ENCODE peak calls at places on chromosomes 16 and 17, in five cellular contexts. J, P, Z, C and I are unnamed samples.

GRCh38 chr16:86929149-86929871 is 351.0 kb downstream of the FOXL1 start:
- DNase-seq in J (no peak), P (no peak), Z (no peak), C (no peak), I (no peak)

GRCh38 chr16:84283314-84284167 is 11.1 kb upstream of the WFDC1 start:
- DNase-seq in J (no peak), P (no peak), Z (peak; percentile 41), C (peak; percentile 13), I (no peak)

GRCh38 chr16:46555981-46556380 is 65.2 kb downstream of the SHCBP1 start:
- DNase-seq in J (no peak), P (no peak), Z (no peak), C (no peak), I (no peak)

GRCh38 chr17:49197346-49197998 is 12.9 kb downstream of the GNGT2 start:
- DNase-seq in J (no peak), P (no peak), Z (no peak), C (no peak), I (no peak)

GRCh38 chr17:39236981-39237441 is 11.3 kb upstream of the STAC2 start:
- DNase-seq in J (no peak), P (no peak), Z (no peak), C (no peak), I (no peak)

GRCh38 chr17:64128787-64129514 is 993 bp downstream of the ERN1 start:
- DNase-seq in J (peak; percentile 53), P (no peak), Z (peak; percentile 38), C (peak; percentile 69), I (no peak)

GRCh38 chr16:49749816-49750215 is 106.1 kb downstream of the ZNF423 start:
- DNase-seq in J (no peak), P (no peak), Z (no peak), C (no peak), I (no peak)

GRCh38 chr16:4580245-4580644 is 24.1 kb downstream of the C16orf96 start:
- DNase-seq in J (no peak), P (no peak), Z (no peak), C (no peak), I (no peak)

GRCh38 chr17:34386925-34387550 is 24.0 kb upstream of the CCL1 start:
- DNase-seq in J (no peak), P (no peak), Z (no peak), C (no peak), I (no peak)

GRCh38 chr17:39079836-39080235 is 71.6 kb downstream of the PLXDC1 start:
- DNase-seq in J (no peak), P (no peak), Z (no peak), C (no peak), I (no peak)

GRCh38 chr17:39709319-39709997 is 9.6 kb downstream of the ERBB2 start:
- DNase-seq in J (no peak), P (no peak), Z (no peak), C (no peak), I (no peak)

GRCh38 chr16:876041-876335 is 75.5 kb upstream of the GNG13 start:
- DNase-seq in J (no peak), P (no peak), Z (peak; percentile 6), C (no peak), I (peak; percentile 79)

GRCh38 chr17:43025766-43026537 is 921 bp downstream of the RND2 start:
- DNase-seq in J (no peak), P (no peak), Z (peak; percentile 37), C (no peak), I (no peak)
- H3K4me3 ChIP-seq in J (no peak overlapping the region), P (peak overlapping the region; percentile 62), Z (peak overlapping the region; percentile 56), C (no peak overlapping the region), I (no peak overlapping the region)

GRCh38 chr16:3028716-3029319 is 5.0 kb downstream of the THOC6 start:
- DNase-seq in J (no peak), P (no peak), Z (no peak), C (peak; percentile 23), I (no peak)

GRCh38 chr16:3029499-3030127 is 5.8 kb downstream of the THOC6 start:
- DNase-seq in J (no peak), P (no peak), Z (no peak), C (peak; percentile 24), I (peak; percentile 88)

GRCh38 chr16:3027488-3027795 is 3.6 kb downstream of the THOC6 start:
- DNase-seq in J (no peak), P (no peak), Z (no peak), C (no peak), I (no peak)

GRCh38 chr16:3026609-3027487 is 3.0 kb downstream of the THOC6 start:
- DNase-seq in J (no peak), P (no peak), Z (no peak), C (no peak), I (peak; percentile 77)

DNA sequence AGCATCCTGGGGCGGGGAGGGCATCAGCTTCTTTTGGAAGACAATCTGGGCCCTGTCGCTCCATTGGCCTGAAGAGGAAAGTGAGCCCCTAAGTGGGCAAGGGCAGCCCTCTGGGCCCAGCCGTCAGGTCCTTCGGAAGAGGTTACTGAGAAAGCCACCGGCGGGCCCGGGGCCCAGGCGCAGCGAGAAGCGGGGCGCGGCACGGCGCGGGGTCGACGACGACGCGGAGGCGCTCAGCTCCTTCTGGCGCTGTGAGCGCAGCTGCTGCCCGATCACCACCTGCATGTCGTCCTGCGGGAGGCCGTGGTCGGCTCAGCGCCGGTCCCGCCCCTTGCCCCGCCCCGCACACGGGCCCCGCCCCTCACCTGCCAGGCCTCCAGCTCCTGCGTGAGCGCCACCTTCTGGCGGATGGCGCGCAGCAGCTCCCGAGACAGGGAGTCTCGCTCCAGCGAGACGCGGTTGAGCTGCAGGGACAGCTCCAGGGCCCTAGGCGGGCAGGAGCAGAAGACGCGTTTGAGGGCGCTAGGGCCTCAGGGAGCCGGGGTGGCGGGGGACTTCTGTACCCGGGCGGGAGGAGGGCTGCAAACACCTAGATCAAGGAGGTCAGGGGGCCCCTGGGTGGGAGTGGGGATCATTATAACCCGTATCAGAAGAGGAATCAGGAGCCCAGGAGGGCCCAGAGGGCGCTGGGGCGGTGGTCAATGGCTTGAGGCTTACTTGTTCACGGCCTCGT is 4.3 kb downstream of the THOC6 start:
- DNase-seq in J (peak; percentile 94), P (no peak), Z (peak; percentile 85), C (peak; percentile 95), I (peak; percentile 90)
- TF ChIP-seq POLR2A in J (no peak), P (no peak), Z (no peak), C (peak; percentile 77), I (peak; percentile 40)

GRCh38 chr17:6640536-6641373 is at the start of the genes KIAA0753 and TXNDC17:
- DNase-seq in J (peak; percentile 93), P (peak; percentile 98), Z (peak; percentile 90), C (peak; percentile 92), I (peak; percentile 93)

GRCh38 chr17:6639014-6639650 is 1.4 kb downstream of the KIAA0753 start:
- DNase-seq in J (no peak), P (no peak), Z (peak; percentile 31), C (no peak), I (no peak)

GRCh38 chr17:6638046-6638908 is 2.2 kb downstream of the KIAA0753 start:
- DNase-seq in J (no peak), P (no peak), Z (no peak), C (no peak), I (peak; percentile 63)

GRCh38 chr17:6641374-6641818 is 536 bp downstream of the TXNDC17 start:
- DNase-seq in J (no peak), P (no peak), Z (no peak), C (no peak), I (no peak)

DNA sequence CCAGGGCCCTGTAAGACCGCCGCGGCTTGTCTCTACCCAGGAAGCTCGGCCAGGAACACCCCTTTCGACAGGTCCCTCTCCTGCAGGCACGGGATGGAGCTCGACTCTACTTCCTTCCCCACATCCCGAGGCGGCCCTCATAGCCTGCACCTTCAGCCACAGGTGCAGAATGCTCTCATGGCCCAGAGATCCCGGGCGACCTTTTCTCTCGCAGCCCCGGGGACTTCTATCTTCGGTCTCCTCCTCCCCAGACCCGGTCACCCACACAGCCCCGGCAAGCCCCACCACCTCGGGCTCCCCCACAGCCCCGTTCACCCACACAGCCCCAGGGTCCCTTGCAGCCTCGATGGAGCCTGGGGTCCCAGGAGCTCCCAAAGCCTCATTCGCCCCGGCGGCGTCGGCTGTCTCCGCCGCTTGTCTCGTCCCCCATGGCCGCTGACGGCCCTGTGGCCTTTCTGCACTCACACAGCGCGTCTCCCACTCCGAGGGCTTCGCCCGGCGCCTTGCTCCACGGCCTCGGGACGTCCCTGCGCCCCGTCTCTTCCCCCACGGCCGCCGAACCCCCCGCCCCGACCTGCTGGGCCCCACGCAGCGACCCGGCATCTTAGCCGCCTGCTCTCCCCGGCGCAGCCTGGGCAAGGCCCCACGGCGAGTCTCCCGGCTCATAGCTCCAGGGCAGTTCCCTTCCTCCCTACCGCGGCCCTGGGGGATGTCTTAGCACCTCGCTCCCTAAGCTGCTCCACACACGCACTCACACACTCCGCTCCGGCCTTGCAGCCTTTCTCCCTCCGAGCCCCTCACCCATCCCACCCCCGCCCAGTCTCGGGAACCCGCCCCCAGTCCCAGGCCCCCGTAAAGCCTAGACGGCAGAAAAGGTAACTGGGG is 618 bp downstream of the KIAA0753 start:
- DNase-seq in J (no peak), P (no peak), Z (peak; percentile 52), C (peak; percentile 41), I (peak; percentile 89)
- H3K27ac ChIP-seq in J (peak overlapping the region; percentile 88), P (peak overlapping the region; percentile 84), Z (peak overlapping the region; percentile 66), C (peak overlapping the region; percentile 64), I (peak overlapping the region; percentile 92)

DNA sequence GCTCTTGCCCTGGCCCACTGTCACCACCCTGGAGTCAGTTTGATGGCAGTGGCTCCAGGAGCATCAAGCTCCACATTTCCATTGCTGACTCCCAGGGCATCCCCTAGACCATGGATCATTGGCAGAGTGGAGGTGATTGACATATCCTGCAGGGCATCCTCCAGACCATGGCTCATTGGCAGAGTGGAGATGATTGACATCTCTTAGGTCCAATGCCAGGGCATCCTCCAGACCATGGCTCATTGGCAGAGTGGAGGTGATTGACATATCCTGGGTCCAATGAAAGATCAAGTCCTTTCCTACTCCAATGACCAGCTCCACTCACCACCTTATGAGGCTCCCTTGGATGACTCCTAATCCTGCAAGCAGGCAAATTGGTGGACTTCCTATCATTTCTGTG is 174.3 kb upstream of the NLRP1 start:
- DNase-seq in J (no peak), P (no peak), Z (no peak), C (no peak), I (no peak)
- H3K4me3 ChIP-seq in J (no peak overlapping the region), P (no peak overlapping the region), Z (no peak overlapping the region), C (no peak overlapping the region), I (no peak overlapping the region)

GRCh38 chr17:80737106-80738019 is 192.7 kb downstream of the RPTOR start:
- DNase-seq in J (no peak), P (no peak), Z (no peak), C (no peak), I (no peak)
- TF ChIP-seq POLR2A in J (no peak), P (no peak), Z (no peak), C (no peak), I (no peak)

DNA sequence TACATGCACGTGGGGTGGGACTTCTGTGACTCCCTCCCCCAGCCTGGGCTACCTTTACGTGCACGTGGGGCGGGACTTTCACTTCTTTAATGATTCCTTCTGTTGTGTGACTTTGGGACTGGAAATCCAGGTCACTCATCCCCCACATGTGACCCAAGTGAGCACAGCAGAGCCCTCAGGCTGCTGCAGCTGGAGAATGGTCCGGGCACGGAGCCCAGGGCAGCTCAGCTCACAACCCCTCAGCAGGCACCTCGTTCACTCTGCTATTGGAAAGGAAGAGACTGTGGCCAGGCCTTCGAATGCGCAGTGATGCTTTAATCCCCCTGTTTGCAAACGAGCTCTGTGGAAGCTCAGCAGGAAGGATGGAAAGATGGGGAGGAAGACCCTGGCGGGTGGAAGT is 14.7 kb downstream of the DBNDD1 start:
- DNase-seq in J (no peak), P (no peak), Z (no peak), C (no peak), I (no peak)
- H3K27ac ChIP-seq in J (no peak overlapping the region), P (no peak overlapping the region), Z (no peak overlapping the region), C (no peak overlapping the region), I (no peak overlapping the region)